ENCODE peak calls at places on chromosome 4, in four cellular contexts. J, G, D and Q are unnamed samples. For H3K4me1, the result is how much of the 10 kb centered on the place peaks cover.

GRCh38 chr4:166128452-166128851 is 255.4 kb downstream of the TLL1 start:
- DNase-seq in G (no peak), J (no peak), D (no peak), Q (no peak)

GRCh38 chr4:163167333-163167626 is 590 bp upstream of the NAF1 start:
- DNase-seq in D (no peak), J (no peak), G (no peak), Q (no peak)

GRCh38 chr4:184293552-184293951 is 75.9 kb upstream of the ENPP6 start:
- DNase-seq in J (no peak), D (no peak), G (no peak), Q (no peak)

GRCh38 chr4:1720163-1720983 is 750 bp downstream of the TMEM129 start:
- DNase-seq in D (peak), G (peak), J (no peak), Q (peak)

GRCh38 chr4:105234582-105234981 is 87.9 kb downstream of the TET2 start:
- DNase-seq in G (no peak), D (no peak), J (no peak), Q (no peak)

GRCh38 chr4:24024157-24024556 is 134.3 kb upstream of the PPARGC1A start:
- DNase-seq in D (no peak), J (no peak), G (no peak), Q (no peak)

GRCh38 chr4:19039816-19040215 is 1018.3 kb upstream of the LCORL start:
- DNase-seq in D (no peak), J (no peak), G (no peak), Q (no peak)

GRCh38 chr4:2093265-2093664 is 34.1 kb downstream of the NAT8L start:
- DNase-seq in D (no peak), J (no peak), G (no peak), Q (no peak)

GRCh38 chr4:67054901-67055300 is 490.4 kb downstream of the CENPC start:
- DNase-seq in D (no peak), J (no peak), G (no peak), Q (no peak)

GRCh38 chr4:85084371-85085170 is 118.1 kb upstream of the WDFY3 start:
- DNase-seq in D (no peak), J (peak), G (no peak), Q (peak)

GRCh38 chr4:69849969-69850368 is 10.0 kb downstream of the SULT1E1 start:
- DNase-seq in D (no peak), G (no peak), J (no peak), Q (no peak)

GRCh38 chr4:24816797-24817196 is 21.4 kb downstream of the SOD3 start:
- DNase-seq in G (no peak), J (no peak), D (no peak), Q (no peak)

GRCh38 chr4:5812506-5813229 is 80.2 kb downstream of the CRMP1 start:
- DNase-seq in J (peak), G (no peak), D (peak), Q (no peak)

GRCh38 chr4:163592207-163592606 is 97.7 kb downstream of the TMA16 start:
- DNase-seq in J (no peak), G (no peak), D (no peak), Q (no peak)

GRCh38 chr4:17447675-17448298 is 64.1 kb downstream of the QDPR start:
- DNase-seq in J (peak), D (peak), G (no peak), Q (peak)

GRCh38 chr4:25223770-25224375 is 10.0 kb upstream of the PI4K2B start:
- DNase-seq in G (no peak), J (no peak), D (no peak), Q (no peak)

GRCh38 chr4:111717916-111718315 is 427.3 kb upstream of the FAM241A start:
- DNase-seq in J (no peak), D (no peak), G (no peak), Q (no peak)

GRCh38 chr4:102022343-102022742 is 231.8 kb downstream of the BANK1 start:
- DNase-seq in D (no peak), G (no peak), J (no peak), Q (no peak)

GRCh38 chr4:127967141-127967775 is 2.1 kb downstream of the ABHD18 start:
- DNase-seq in J (no peak), G (no peak), D (peak), Q (no peak)

GRCh38 chr4:6331018-6331417 is 61.4 kb downstream of the WFS1 start:
- DNase-seq in G (no peak), D (no peak), J (no peak), Q (no peak)

GRCh38 chr4:126582737-126583136 is 1050.0 kb upstream of the INTU start:
- DNase-seq in G (no peak), D (no peak), J (no peak), Q (no peak)

GRCh38 chr4:147843162-147843561 is 111.3 kb downstream of the ARHGAP10 start:
- DNase-seq in J (no peak), G (no peak), D (no peak), Q (no peak)

GRCh38 chr4:94603170-94603747 is 151.5 kb downstream of the PDLIM5 start:
- DNase-seq in J (peak), D (peak), G (no peak), Q (no peak)

GRCh38 chr4:7026107-7026506 is 17.1 kb upstream of the TADA2B start:
- DNase-seq in J (no peak), D (no peak), G (no peak), Q (no peak)

GRCh38 chr4:150367326-150367725 is 214.6 kb upstream of the MAB21L2 start:
- DNase-seq in G (no peak), J (no peak), D (no peak), Q (no peak)

GRCh38 chr4:122771724-122772123 is 39.2 kb downstream of the BBS12 start:
- DNase-seq in G (no peak), J (no peak), D (no peak), Q (no peak)

GRCh38 chr4:3421470-3421869 is 20.3 kb upstream of the HGFAC start:
- DNase-seq in G (no peak), J (no peak), D (no peak), Q (peak)

GRCh38 chr4:185304944-185305690 is 90.6 kb downstream of the LRP2BP start:
- DNase-seq in D (peak), J (peak), G (no peak), Q (no peak)

GRCh38 chr4:124157781-124158180 is 554.8 kb downstream of the ANKRD50 start:
- DNase-seq in G (no peak), J (no peak), D (no peak), Q (no peak)

GRCh38 chr4:144355809-144356757 is 215.6 kb upstream of the GYPA start:
- DNase-seq in G (no peak), D (peak), J (no peak), Q (no peak)
- TF ChIP-seq CTCF in G (no peak), D (peak), J (no peak), Q (no peak)

GRCh38 chr4:8318509-8318908 is 49.0 kb downstream of the HTRA3 start:
- DNase-seq in D (no peak), J (no peak), G (no peak), Q (no peak)

GRCh38 chr4:8319731-8320385 is 50.3 kb downstream of the HTRA3 start:
- DNase-seq in J (peak), D (peak), G (peak), Q (peak)

GRCh38 chr4:8317474-8317873 is 47.9 kb downstream of the HTRA3 start:
- DNase-seq in G (no peak), D (no peak), J (no peak), Q (no peak)

GRCh38 chr4:8320386-8320750 is 50.8 kb downstream of the HTRA3 start:
- DNase-seq in J (peak), G (no peak), D (no peak), Q (peak)

GRCh38 chr4:8319061-8319460 is 49.5 kb downstream of the HTRA3 start:
- DNase-seq in D (peak), G (peak), J (no peak), Q (no peak)
- H3K4me1 ChIP-seq in D (under half), G (under half), J (under half), Q (under half)

DNA sequence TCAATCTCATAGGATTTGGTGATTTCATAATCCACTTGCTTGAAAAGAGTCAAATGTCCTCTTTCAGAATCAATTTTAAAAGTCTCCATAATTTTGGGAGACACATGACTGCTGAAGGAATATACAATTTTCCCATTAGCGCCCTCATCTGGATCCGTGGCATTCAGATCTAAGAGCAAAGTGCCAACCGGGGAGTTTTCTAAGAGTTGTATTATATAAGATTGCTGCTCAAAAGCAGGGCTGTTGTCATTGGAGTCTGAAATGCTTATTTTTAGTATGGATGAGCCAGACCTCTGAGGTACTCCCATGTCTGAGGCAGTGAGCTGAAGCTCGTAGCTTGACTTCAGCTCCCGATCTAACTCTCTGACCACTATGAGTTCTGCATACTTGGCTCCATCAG is 1.2 kb downstream of the PCDH18 start:
- DNase-seq in G (no peak), J (peak), D (no peak), Q (no peak)
- TF ChIP-seq CTCF in G (peak), J (peak), D (peak), Q (no peak)

GRCh38 chr4:75726577-75726976 is 2.2 kb downstream of the USO1 start:
- DNase-seq in G (no peak), J (no peak), D (no peak), Q (no peak)

GRCh38 chr4:75723117-75723801 is 1.1 kb upstream of the USO1 start:
- DNase-seq in J (no peak), D (peak), G (no peak), Q (no peak)

GRCh38 chr4:75724066-75724866 is at the start of gene USO1:
- DNase-seq in J (peak), G (peak), D (peak), Q (peak)

GRCh38 chr4:75723802-75724065 is 643 bp upstream of the USO1 start:
- DNase-seq in G (no peak), J (no peak), D (no peak), Q (no peak)

DNA sequence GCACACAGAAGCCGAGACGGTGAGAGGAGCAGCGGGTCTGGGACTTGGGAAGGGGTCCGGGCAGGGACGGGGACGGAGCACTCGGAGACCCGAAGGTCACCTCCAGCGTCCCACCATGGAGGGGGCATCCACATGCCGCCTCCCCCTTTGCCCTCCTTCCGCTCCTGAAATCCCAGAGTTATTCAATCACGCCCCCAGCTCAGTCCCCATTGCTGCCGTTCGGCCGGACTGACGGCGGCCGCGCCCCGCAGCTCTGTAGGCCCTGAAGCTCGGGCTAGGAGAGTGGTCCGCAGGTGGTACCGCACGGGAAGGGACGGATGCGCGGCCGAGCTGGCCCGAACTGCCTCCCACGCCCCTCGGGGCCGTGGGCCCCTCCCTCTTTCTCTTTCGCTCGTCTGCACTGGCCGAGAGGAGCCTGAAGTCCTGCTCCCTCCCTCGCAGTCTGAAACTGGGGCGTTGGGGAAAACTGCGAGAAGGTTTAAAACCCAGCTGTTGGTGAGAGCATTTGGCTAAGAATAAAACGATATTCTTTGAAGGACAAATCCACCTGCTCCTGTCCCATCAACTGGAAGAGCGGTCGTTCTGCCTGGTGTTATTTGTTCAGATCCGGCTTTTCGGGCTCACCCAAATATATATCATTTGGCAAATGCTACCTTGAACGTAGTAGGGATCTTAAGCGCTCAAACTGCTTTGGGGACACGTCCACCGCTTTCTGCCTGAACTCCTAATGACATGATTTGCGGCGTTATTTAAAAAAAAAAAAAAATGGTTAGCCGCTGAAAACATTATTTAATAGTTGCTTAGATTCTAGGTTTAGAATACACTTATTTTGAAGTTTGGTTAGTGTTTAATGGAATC is 719 bp downstream of the USO1 start:
- DNase-seq in G (peak), J (peak), D (peak), Q (peak)
- H3K4me1 ChIP-seq in G (under half), J (under half), D (under half), Q (under half)

DNA sequence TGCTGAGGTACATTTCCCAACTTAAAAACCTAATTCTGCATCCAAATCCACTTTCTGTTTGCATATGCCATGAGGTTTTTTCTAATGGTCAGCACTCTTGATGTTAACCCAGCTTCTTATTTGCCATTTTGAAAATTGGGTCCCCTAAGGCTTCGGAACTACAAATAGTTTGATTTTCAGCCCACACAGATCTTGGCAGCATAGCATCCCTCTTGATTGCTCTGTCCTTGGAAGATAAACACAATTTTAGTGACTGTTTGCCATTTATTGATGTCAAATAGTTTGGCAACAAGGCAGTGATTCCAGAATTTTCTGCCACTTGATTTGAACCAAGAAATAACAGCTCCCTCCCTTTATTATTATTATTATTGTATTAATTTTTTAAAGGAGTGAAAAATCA is 696.9 kb downstream of the RAB28 start:
- DNase-seq in D (no peak), J (no peak), G (no peak), Q (no peak)
- TF ChIP-seq CTCF in D (no peak), J (no peak), G (no peak), Q (no peak)

DNA sequence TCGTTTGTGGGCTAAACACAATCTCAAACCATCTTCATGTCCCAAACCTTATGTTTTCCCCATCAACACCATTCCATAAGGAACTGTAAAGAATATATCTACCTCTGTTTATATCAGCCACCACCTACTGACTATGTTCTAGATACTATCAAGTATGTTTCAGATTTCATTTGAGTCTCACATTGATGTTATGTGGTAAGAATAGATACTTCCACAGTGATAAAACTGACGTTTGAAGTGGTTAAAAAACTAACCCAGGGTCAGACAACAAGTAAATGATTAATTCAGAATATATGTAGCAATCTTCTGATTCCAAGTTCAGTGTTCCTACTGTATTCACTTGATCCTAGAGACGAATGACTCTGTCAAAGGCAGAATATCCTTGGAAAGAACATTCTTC is 156.8 kb upstream of the RASGEF1B start:
- DNase-seq in J (no peak), D (no peak), G (no peak), Q (no peak)
- H3K4me1 ChIP-seq in J (under half), D (under half), G (under half), Q (under half)

DNA sequence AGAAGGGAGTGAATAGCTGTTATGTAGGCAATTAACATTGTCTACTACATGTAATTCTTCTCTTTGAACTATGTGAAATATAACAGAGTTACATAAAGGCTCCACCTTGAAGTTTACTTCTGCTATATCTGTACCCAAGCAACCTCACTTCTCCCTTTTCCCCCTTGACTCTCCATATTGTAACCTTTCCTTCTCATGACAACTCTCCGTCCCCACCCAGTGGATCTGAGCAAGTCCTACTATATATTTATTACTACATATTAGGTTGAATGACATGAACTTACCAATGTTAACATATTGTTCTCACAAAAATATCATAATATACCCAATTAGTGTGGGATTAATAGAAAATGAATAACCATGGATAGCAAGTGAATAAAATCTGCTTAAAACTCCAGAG is 93.2 kb upstream of the ATP8A1 start:
- DNase-seq in G (no peak), J (peak), D (no peak), Q (no peak)
- TF ChIP-seq CTCF in G (no peak), J (peak), D (no peak), Q (no peak)